ENCODE peak calls at places on chromosomes 1 and 21, in seven cellular contexts. K is mesenchymal stem cell, M is mesendoderm, P is IMR-90, B is trophoblast cell, O is H9, S is H1. U is an unnamed sample.

GRCh38 chr1:15876357-15876756 is 28.9 kb downstream of the SPEN start:
- DNase-seq in K (peak), M (peak), P (no peak), B (peak), O (peak), S (peak), U (no peak)

GRCh38 chr1:66732407-66733166 is 19.7 kb upstream of the DYNLT5 start:
- DNase-seq in K (peak), M (no peak), P (peak), B (no peak), O (no peak), S (no peak), U (no peak)

GRCh38 chr1:79373481-79374132 is 367.1 kb upstream of the ADGRL4 start:
- DNase-seq in K (no peak), M (no peak), P (no peak), B (no peak), O (no peak), S (no peak), U (no peak)

GRCh38 chr1:59292557-59292956 is 4.3 kb upstream of the FGGY start:
- DNase-seq in K (peak), M (peak), P (peak), B (peak), O (no peak), S (no peak), U (no peak)

GRCh38 chr1:9573723-9574122 is 15.0 kb upstream of the TMEM201 start:
- DNase-seq in K (peak), M (peak), P (peak), B (no peak), O (no peak), S (no peak), U (no peak)

GRCh38 chr1:101506541-101507164 is 269.8 kb downstream of the S1PR1 start:
- DNase-seq in K (peak), M (peak), P (peak), B (peak), O (no peak), S (peak), U (peak)

GRCh38 chr1:32398401-32398800 is 4.2 kb upstream of the BSDC1 start:
- DNase-seq in K (peak), M (no peak), P (peak), B (no peak), O (no peak), S (no peak), U (no peak)

GRCh38 chr21:28952686-28953085 is 40.0 kb downstream of the LTN1 start:
- DNase-seq in K (no peak), M (no peak), P (peak), B (no peak), O (no peak), S (no peak), U (no peak)

GRCh38 chr1:187476671-187477070 is 647.9 kb downstream of the PLA2G4A start:
- DNase-seq in K (peak), M (no peak), P (peak), B (no peak), O (no peak), S (no peak), U (no peak)

GRCh38 chr1:25922633-25923567 is 16.7 kb upstream of the STMN1 start:
- DNase-seq in K (peak), M (peak), P (no peak), B (no peak), O (peak), S (peak), U (peak)

GRCh38 chr1:151716771-151717631 is at the start of gene CELF3:
- DNase-seq in K (peak), M (peak), P (no peak), B (no peak), O (peak), S (peak), U (peak)

GRCh38 chr1:209567788-209568187 is 15.7 kb upstream of the CAMK1G start:
- DNase-seq in K (peak), M (no peak), P (peak), B (no peak), O (no peak), S (no peak), U (no peak)

GRCh38 chr1:32172621-32173245 is 6.7 kb upstream of the TXLNA start:
- DNase-seq in K (no peak), M (no peak), P (peak), B (no peak), O (no peak), S (no peak), U (no peak)

GRCh38 chr1:85406081-85406480 is 58.9 kb downstream of the DDAH1 start:
- DNase-seq in K (no peak), M (no peak), P (no peak), B (no peak), O (no peak), S (no peak), U (no peak)

GRCh38 chr1:53219711-53220110 is 723 bp downstream of the CZIB start:
- DNase-seq in K (no peak), M (no peak), P (peak), B (no peak), O (no peak), S (no peak), U (no peak)

GRCh38 chr1:162922196-162922595 is 61.2 kb upstream of the CCDC190 start:
- DNase-seq in K (no peak), M (no peak), P (no peak), B (no peak), O (no peak), S (no peak), U (no peak)

GRCh38 chr21:42062543-42063022 is 8.5 kb upstream of the UMODL1 start:
- DNase-seq in K (no peak), M (no peak), P (no peak), B (no peak), O (no peak), S (no peak), U (no peak)

GRCh38 chr1:12153181-12153785 is 13.5 kb upstream of the TNFRSF1B start:
- DNase-seq in K (peak), M (no peak), P (peak), B (peak), O (no peak), S (no peak), U (no peak)

GRCh38 chr21:42363331-42363730 is 3.0 kb downstream of the TFF1 start:
- DNase-seq in K (no peak), M (no peak), P (no peak), B (peak), O (no peak), S (no peak), U (no peak)

GRCh38 chr21:19048088-19048672 is 644.6 kb upstream of the TMPRSS15 start:
- DNase-seq in K (no peak), M (no peak), P (no peak), B (no peak), O (no peak), S (no peak), U (no peak)

GRCh38 chr21:37829043-37829442 is 87.2 kb downstream of the KCNJ6 start:
- DNase-seq in K (no peak), M (no peak), P (no peak), B (no peak), O (no peak), S (no peak), U (no peak)

GRCh38 chr1:46533179-46533864 is 18.1 kb downstream of the KNCN start:
- DNase-seq in K (peak), M (no peak), P (peak), B (no peak), O (no peak), S (peak), U (no peak)

GRCh38 chr1:168121314-168122029 is 15.3 kb downstream of the GPR161 start:
- DNase-seq in K (peak), M (no peak), P (peak), B (no peak), O (no peak), S (no peak), U (no peak)

GRCh38 chr1:10634428-10635384 is 160.0 kb downstream of the PEX14 start:
- DNase-seq in K (no peak), M (no peak), P (no peak), B (no peak), O (peak), S (no peak), U (no peak)

DNA sequence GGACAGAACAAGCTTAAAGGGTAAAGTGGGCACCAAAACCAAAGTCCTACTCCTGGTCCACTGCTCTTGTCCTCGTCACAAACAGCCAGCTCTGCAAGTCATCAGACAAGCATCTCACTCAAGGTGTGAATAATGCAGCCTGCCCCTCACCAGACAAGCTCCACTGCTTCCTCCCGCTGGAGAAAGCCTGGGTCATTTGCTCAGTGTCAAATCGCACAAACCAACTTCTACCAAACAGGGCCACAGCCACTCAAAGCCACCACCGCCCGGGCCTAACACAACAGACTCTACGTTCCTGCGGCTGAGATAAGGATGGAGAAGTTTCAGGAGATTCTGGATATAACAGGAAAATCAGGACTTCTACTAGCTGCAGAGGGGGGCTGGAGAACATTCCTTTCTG is 3.3 kb downstream of the SSBP3 start:
- DNase-seq in K (peak), M (peak), P (peak), B (peak), O (no peak), S (no peak), U (no peak)
- H4K8ac ChIP-seq in K (no peak), M (no peak), P (no peak), B (no peak), O (no peak), S (no peak), U (no peak)

DNA sequence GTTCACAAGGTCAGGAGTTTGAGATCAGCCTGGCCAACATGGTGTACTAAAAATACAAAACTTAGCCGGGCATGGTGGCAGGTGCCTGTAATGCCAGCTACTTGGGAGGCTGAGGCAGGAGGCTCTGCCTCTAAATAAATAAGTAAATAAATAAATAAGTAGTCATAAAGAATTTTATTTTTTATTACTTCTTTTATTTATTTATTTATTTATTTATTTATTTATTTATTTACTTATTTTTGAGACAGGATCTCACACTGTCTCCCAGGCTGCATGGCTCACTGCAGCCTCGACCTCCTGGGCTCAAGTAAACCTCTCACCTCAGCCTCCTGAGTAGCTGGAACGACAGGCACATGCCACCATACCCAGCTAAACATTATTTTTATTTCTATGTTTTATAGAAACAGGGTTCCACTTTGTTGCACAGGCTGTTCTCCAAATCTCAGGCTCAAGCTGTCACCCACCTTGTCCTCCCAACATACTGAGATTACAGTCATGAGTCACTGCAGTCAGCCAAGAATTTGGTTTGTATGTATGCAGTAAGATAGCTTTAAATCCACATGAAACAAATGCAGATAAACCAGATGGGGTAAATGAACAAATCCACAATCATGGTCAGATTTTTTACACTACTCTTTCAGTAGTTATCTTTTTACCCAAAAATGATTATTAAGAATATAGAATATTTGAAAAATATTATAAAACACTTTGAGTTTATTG is 523.3 kb upstream of the RGS18 start:
- DNase-seq in K (no peak), M (peak), P (peak), B (no peak), O (no peak), S (no peak), U (no peak)
- H4K8ac ChIP-seq in K (no peak), M (no peak), P (no peak), B (no peak), O (no peak), S (no peak), U (no peak)

GRCh38 chr1:224737353-224737727 is 121.2 kb downstream of the CNIH3 start:
- DNase-seq in K (no peak), M (no peak), P (no peak), B (no peak), O (no peak), S (no peak), U (no peak)

GRCh38 chr1:224736619-224737352 is 120.7 kb downstream of the CNIH3 start:
- DNase-seq in K (peak), M (peak), P (peak), B (no peak), O (no peak), S (no peak), U (no peak)

GRCh38 chr1:224744521-224744920 is 128.4 kb downstream of the CNIH3 start:
- DNase-seq in K (no peak), M (no peak), P (no peak), B (no peak), O (no peak), S (no peak), U (no peak)

GRCh38 chr1:224739303-224739996 is 123.3 kb downstream of the CNIH3 start:
- DNase-seq in K (no peak), M (no peak), P (no peak), B (no peak), O (no peak), S (no peak), U (no peak)

DNA sequence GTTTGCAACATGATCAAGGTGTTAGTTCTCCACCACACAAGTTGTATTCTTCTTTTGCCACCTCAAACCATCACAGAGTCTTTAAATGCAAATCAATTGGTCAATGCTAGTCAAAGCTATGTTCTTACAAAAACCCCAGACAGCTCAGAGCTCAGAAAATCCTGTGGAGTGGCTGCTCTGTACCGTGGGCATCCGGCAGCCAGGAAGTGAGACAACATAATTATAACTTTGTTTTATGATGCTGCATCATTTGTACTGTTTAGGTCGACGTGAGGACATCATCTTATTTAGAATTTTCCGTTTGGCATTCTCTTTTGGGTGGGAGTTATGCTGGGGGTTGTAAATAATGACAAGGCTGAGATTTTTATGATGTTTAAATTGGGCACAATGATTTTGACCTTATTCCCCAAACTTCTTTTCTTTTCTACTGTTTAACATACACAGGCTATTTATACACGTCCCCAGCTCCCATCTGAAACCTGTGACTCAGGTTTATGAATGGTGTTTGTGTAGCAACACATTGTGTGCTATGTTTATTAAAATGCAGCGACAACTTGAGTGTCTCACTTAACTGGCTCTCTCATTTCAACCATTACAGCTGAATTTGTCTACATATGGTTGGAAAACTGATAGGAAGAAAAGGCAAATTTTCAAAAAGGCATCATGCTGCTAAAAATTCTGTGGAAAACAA is 124.0 kb downstream of the CNIH3 start:
- DNase-seq in K (no peak), M (no peak), P (no peak), B (no peak), O (no peak), S (no peak), U (no peak)
- H4K8ac ChIP-seq in K (no peak), M (no peak), P (no peak), B (no peak), O (no peak), S (no peak), U (no peak)

GRCh38 chr1:94590203-94591137 is 48.9 kb upstream of the F3 start:
- DNase-seq in K (peak), M (no peak), P (peak), B (no peak), O (no peak), S (peak), U (no peak)

GRCh38 chr1:94593611-94594010 is 52.1 kb upstream of the F3 start:
- DNase-seq in K (no peak), M (no peak), P (no peak), B (no peak), O (no peak), S (peak), U (no peak)

GRCh38 chr1:94589728-94590127 is 48.2 kb upstream of the F3 start:
- DNase-seq in K (no peak), M (no peak), P (no peak), B (no peak), O (no peak), S (peak), U (no peak)

GRCh38 chr1:94591791-94592565 is 50.4 kb upstream of the F3 start:
- DNase-seq in K (no peak), M (no peak), P (no peak), B (no peak), O (no peak), S (peak), U (peak)

DNA sequence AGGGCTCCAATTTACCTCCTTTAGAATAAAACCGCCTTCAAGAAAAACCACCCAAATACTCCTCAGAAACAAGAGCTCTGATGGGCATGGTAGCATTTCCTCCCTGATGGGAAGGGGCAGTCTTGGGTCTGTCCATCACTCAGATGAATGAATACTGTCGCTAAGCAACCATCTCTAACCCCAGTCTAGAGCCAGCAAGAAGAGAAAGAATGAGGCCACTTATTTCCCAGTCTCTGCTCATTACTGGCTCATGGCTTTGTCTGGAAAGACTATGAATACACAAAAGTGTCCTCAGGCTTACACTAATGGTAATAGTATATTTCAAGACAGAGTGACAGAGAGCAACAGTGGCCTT is 51.0 kb upstream of the F3 start:
- DNase-seq in K (no peak), M (no peak), P (no peak), B (no peak), O (no peak), S (peak), U (no peak)
- H4K8ac ChIP-seq in K (no peak), M (no peak), P (peak), B (no peak), O (no peak), S (no peak), U (no peak)

GRCh38 chr1:169701261-169701802 is 10.1 kb downstream of the SELL start:
- DNase-seq in K (no peak), M (no peak), P (no peak), B (no peak), O (no peak), S (no peak), U (no peak)

GRCh38 chr1:169696273-169697100 is 14.9 kb downstream of the SELL start:
- DNase-seq in K (no peak), M (no peak), P (no peak), B (peak), O (no peak), S (no peak), U (no peak)

GRCh38 chr1:169699769-169700168 is 11.7 kb downstream of the SELL start:
- DNase-seq in K (no peak), M (no peak), P (no peak), B (no peak), O (no peak), S (no peak), U (no peak)

GRCh38 chr1:169697769-169698168 is 13.7 kb downstream of the SELL start:
- DNase-seq in K (no peak), M (no peak), P (no peak), B (no peak), O (no peak), S (no peak), U (no peak)

DNA sequence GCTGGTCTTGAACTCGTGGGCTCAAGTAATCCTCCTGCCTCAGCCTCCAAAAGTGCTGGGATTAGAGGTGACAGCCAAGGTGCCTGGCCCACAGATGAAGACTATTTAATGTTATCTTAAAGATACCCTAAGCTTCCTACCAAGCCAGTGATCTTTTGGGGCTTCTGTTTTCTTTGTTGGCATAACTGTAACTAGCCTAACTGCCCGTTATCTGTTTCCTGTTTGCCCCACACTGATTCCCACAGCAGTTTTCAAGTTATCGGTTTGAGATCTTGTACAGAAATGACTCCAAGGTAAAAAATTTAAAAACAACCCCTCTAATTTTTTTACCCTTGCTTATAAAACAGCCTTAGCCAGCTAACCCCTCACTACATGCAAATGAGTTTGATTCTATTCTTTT is 12.4 kb downstream of the SELL start:
- DNase-seq in K (no peak), M (no peak), P (no peak), B (no peak), O (no peak), S (no peak), U (no peak)
- H4K8ac ChIP-seq in K (no peak), M (no peak), P (no peak), B (no peak), O (no peak), S (no peak), U (no peak)

DNA sequence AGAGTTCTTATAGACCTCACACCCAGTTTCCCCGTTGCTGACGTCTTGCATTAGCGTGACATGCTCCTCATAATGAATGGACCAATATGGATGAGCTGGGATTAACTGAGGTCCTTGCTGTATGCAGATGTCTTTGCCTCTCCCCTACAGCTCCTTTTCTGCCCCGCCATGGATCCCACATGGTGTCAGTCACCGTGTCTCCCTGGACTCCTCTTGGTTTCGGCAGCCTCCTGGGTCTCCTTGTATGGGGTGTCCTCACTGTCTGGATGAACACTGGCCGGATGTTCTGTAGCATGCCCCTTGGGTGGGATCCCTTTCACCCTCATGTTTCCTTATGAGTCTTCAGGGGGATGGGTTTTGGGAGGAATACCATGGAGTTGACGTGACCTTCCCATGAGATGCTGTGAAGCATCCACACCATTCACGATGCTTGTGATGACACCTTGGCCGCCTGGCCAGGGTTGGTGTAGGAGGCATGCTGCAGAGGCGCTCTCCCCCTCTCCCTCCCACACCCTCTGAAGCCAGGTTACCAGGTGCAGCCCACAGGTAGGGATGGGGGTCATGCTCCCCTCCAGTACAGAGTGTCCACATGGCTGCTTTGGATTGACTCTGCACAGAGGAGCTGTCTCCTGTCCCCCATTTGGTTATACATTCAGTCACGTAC is 4.4 kb downstream of the GJC2 start:
- DNase-seq in K (no peak), M (no peak), P (no peak), B (no peak), O (no peak), S (no peak), U (no peak)
- H4K8ac ChIP-seq in K (no peak), M (no peak), P (no peak), B (no peak), O (no peak), S (no peak), U (no peak)

U was measured in neuronal stem cell.